ENCODE peak calls at places on chromosomes 7 and 10, in six cellular contexts. N is testis, Z is small intestine, S is thyroid gland, Q is left ventricle myocardium inferior, T is lower leg skin. C is an unnamed sample.

GRCh38 chr10:30422981-30423654 is 10.9 kb upstream of the MAP3K8 start:
- DNase-seq in Q (peak), Z (peak), N (peak), S (peak), T (peak), C (peak)

GRCh38 chr7:1087952-1088920 is at the start of gene GPER1:
- DNase-seq in Q (peak), T (peak), N (peak), S (peak), Z (peak), C (peak)

GRCh38 chr7:150566572-150566971 is 618 bp upstream of the GIMAP4 start:
- DNase-seq in S (no peak), T (no peak), Q (no peak), Z (no peak), N (no peak), C (no peak)

GRCh38 chr7:117383826-117384225 is 43.5 kb downstream of the ASZ1 start:
- DNase-seq in Z (no peak), N (no peak), Q (no peak), T (no peak), S (no peak), C (no peak)

GRCh38 chr10:4307784-4308364 is 518.1 kb upstream of the AKR1E2 start:
- DNase-seq in S (peak), Z (no peak), N (peak), Q (peak), T (no peak), C (peak)

GRCh38 chr10:119270893-119271361 is 63.6 kb downstream of the GRK5 start:
- DNase-seq in Z (peak), Q (peak), T (peak), S (peak), N (no peak), C (no peak)

GRCh38 chr7:101210143-101210542 is 7.2 kb downstream of the PLOD3 start:
- DNase-seq in N (no peak), T (no peak), Q (no peak), Z (no peak), S (no peak), C (no peak)

GRCh38 chr10:44668336-44668735 is 242.8 kb upstream of the TMEM72 start:
- DNase-seq in N (no peak), S (no peak), Q (no peak), Z (no peak), T (no peak), C (no peak)

GRCh38 chr10:25130911-25131310 is 43.9 kb upstream of the GPR158 start:
- DNase-seq in T (no peak), S (no peak), Q (no peak), Z (no peak), N (no peak), C (no peak)

GRCh38 chr10:43203491-43204393 is 63.1 kb downstream of the RASGEF1A start:
- DNase-seq in N (peak), Z (peak), T (peak), Q (no peak), S (peak), C (no peak)

GRCh38 chr10:43201545-43202131 is 63.4 kb downstream of the CSGALNACT2 start:
- DNase-seq in Z (no peak), N (no peak), T (peak), S (no peak), Q (no peak), C (no peak)

GRCh38 chr10:43202224-43202656 is 64.0 kb downstream of the CSGALNACT2 start:
- DNase-seq in S (peak), Z (peak), T (peak), N (no peak), Q (no peak), C (no peak)

GRCh38 chr10:43204394-43204942 is 62.4 kb downstream of the RASGEF1A start:
- DNase-seq in N (no peak), Z (no peak), Q (no peak), T (peak), S (peak), C (no peak)

GRCh38 chr10:43202657-43203490 is 64.0 kb downstream of the RASGEF1A start:
- DNase-seq in N (peak), T (peak), S (peak), Q (peak), Z (peak), C (no peak)
- H3K4me3 ChIP-seq in N (peak), T (peak), S (peak), Q (peak), Z (no peak), C (peak)

GRCh38 chr7:98463837-98464557 is 63.1 kb upstream of the BAIAP2L1 start:
- DNase-seq in S (no peak), Z (no peak), Q (no peak), T (no peak), N (no peak), C (no peak)
- H3K4me3 ChIP-seq in S (no peak), Z (no peak), Q (no peak), T (no peak), N (no peak), C (no peak)

GRCh38 chr7:106064836-106065559 is 47.1 kb downstream of the SYPL1 start:
- DNase-seq in Z (peak), T (peak), N (peak), S (peak), Q (peak), C (peak)
- H3K4me3 ChIP-seq in Z (no peak), T (no peak), N (no peak), S (no peak), Q (peak), C (peak)

GRCh38 chr10:102115775-102116174 is 4.4 kb downstream of the LDB1 start:
- DNase-seq in Z (no peak), S (no peak), N (no peak), T (no peak), Q (no peak), C (no peak)

GRCh38 chr10:102114861-102115618 is 5.1 kb downstream of the LDB1 start:
- DNase-seq in Z (peak), T (peak), Q (peak), S (peak), N (peak), C (peak)

GRCh38 chr10:102118867-102119266 is 1.3 kb downstream of the LDB1 start:
- DNase-seq in N (peak), Z (no peak), S (peak), Q (no peak), T (peak), C (peak)

GRCh38 chr10:102119417-102120141 is 589 bp downstream of the LDB1 start:
- DNase-seq in Z (peak), N (peak), S (peak), Q (peak), T (peak), C (peak)

GRCh38 chr10:102117391-102118159 is 2.6 kb downstream of the LDB1 start:
- DNase-seq in N (peak), Q (peak), S (peak), Z (no peak), T (peak), C (peak)
- H3K4me3 ChIP-seq in N (no peak), Q (peak), S (no peak), Z (no peak), T (no peak), C (peak)

GRCh38 chr10:68301301-68301700 is 30.6 kb upstream of the HNRNPH3 start:
- DNase-seq in N (no peak), Z (no peak), S (no peak), T (peak), Q (no peak), C (no peak)
- H3K4me3 ChIP-seq in N (no peak), Z (no peak), S (no peak), T (no peak), Q (no peak), C (no peak)

GRCh38 chr7:27204851-27205322 is 5.0 kb upstream of the HOXA13 start:
- DNase-seq in S (no peak), T (peak), Q (no peak), N (no peak), Z (no peak), C (no peak)

GRCh38 chr7:27202741-27203134 is 2.8 kb upstream of the HOXA13 start:
- DNase-seq in N (no peak), Q (no peak), Z (no peak), S (no peak), T (no peak), C (peak)

GRCh38 chr7:27205325-27206280 is 5.7 kb upstream of the HOXA13 start:
- DNase-seq in Q (no peak), T (peak), Z (no peak), N (no peak), S (no peak), C (no peak)

GRCh38 chr7:27203378-27203953 is 3.6 kb upstream of the HOXA13 start:
- DNase-seq in Z (no peak), S (no peak), Q (no peak), N (no peak), T (peak), C (no peak)

GRCh38 chr7:27203964-27204594 is 4.2 kb upstream of the HOXA13 start:
- DNase-seq in Q (no peak), N (no peak), T (no peak), S (no peak), Z (no peak), C (no peak)
- H3K4me3 ChIP-seq in Q (no peak), N (no peak), T (no peak), S (no peak), Z (no peak), C (peak)

DNA sequence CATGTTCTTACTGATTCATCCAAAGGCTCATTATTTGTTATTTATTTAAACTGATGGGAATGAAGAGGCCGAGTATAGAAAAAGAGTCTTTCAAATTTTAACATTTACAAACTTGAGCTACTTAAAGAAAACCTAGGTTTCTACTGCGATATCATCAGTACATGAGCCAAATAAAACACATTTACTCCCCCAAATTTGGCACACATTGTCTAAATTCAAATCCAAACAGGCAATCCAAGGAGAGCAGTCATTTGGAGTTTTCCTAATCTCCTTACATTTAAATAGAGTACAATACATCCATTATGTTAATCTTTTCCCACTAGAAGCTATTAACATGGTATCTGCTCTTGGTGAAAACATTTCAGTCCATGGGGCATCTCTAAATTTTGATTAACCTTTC is 2.2 kb downstream of the NMT2 start:
- DNase-seq in T (no peak), S (no peak), N (no peak), Q (no peak), Z (no peak), C (no peak)
- H3K4me3 ChIP-seq in T (no peak), S (no peak), N (no peak), Q (peak), Z (no peak), C (no peak)

GRCh38 chr7:50792342-50793114 is 9.8 kb upstream of the GRB10 start:
- DNase-seq in Q (peak), Z (no peak), N (peak), S (peak), T (no peak), C (no peak)

GRCh38 chr7:50793947-50794570 is 11.4 kb upstream of the GRB10 start:
- DNase-seq in Z (peak), Q (no peak), N (no peak), T (no peak), S (no peak), C (no peak)

GRCh38 chr7:50793115-50793946 is 10.6 kb upstream of the GRB10 start:
- DNase-seq in Q (peak), Z (peak), S (peak), N (peak), T (peak), C (peak)

GRCh38 chr7:50791921-50792341 is 9.2 kb upstream of the GRB10 start:
- DNase-seq in T (no peak), Z (no peak), N (no peak), S (no peak), Q (no peak), C (peak)

DNA sequence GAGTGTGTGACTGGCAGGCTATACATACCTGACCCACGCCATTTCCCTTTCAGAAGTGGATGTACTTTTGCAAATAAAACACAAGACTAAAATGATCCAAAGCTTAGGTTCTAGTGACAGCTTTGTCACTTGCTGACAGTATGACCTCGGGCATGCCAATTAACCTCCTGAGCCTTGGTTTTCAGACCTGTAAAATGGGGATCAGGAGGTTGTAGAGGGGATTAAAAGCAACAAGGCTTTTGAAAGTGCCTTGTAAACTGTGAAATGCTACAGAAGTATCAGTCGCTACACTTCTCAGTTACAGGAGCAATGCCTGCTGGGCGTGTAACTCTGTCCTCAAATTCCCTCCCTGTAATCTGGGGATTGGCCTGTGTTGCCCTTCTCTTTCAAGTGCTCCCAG is 8.7 kb upstream of the GRB10 start:
- DNase-seq in S (no peak), Q (no peak), N (no peak), T (no peak), Z (no peak), C (no peak)
- H3K4me3 ChIP-seq in S (no peak), Q (peak), N (no peak), T (no peak), Z (no peak), C (peak)

DNA sequence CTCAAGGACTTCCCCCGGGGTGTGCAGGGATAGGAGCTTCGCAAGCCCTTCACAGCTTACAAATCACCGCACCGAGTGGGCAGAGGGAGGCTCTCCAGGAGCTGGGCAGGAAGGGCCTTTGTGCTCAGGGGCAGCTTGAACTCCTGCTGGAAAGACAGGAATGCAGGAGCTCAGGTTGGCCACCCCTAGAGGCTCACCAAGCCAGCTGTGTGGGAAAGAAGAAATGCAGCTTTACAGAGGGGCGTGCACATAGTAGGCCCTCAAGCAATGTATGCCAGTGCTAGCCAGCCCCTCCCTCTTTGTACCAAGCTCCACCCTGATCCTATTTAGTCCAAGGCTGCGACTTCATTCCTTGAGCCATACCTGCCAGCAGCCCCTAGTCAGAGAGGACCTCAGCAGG is 26.1 kb downstream of the STRA8 start:
- DNase-seq in Q (no peak), S (no peak), Z (no peak), T (no peak), N (no peak), C (no peak)
- H3K4me3 ChIP-seq in Q (no peak), S (no peak), Z (no peak), T (no peak), N (no peak), C (no peak)

C was measured in prostate gland.